ENCODE peak calls at places on chromosome 19, in ten cellular contexts. P, X, K, L, C, S, U, O, R and F are unnamed samples.
A peak's percentile ranks its signal among the peaks of the same experiment; 100 is the strongest.

GRCh38 chr19:19146000-19146608 is 7.8 kb upstream of the TMEM161A start:
- DNase-seq in C (no peak), O (peak; percentile 56), S (peak; percentile 63), X (peak; percentile 25), L (peak; percentile 80), U (peak; percentile 96), P (peak; percentile 88), R (peak; percentile 52), K (peak; percentile 19), F (peak; percentile 34)

GRCh38 chr19:28883241-28883693 is 329.7 kb downstream of the UQCRFS1 start:
- DNase-seq in S (peak; percentile 24), U (no peak), C (no peak), R (peak; percentile 22), K (no peak), L (peak; percentile 72), P (no peak), X (no peak), O (peak; percentile 92), F (peak; percentile 15)

GRCh38 chr19:18204394-18205179 is 745 bp upstream of the RAB3A start:
- DNase-seq in R (peak; percentile 23), S (no peak), O (no peak), U (peak; percentile 69), X (no peak), K (no peak), L (peak; percentile 40), P (no peak), C (no peak), F (no peak)

GRCh38 chr19:33771308-33772101 is 25.2 kb upstream of the KCTD15 start:
- DNase-seq in S (peak; percentile 72), P (peak; percentile 84), O (peak; percentile 57), K (peak; percentile 22), C (no peak), X (no peak), U (peak; percentile 84), R (peak; percentile 47), L (peak; percentile 68), F (peak; percentile 32)

GRCh38 chr19:43362179-43362578 is 8.7 kb downstream of the CD177 start:
- DNase-seq in O (peak; percentile 4), L (no peak), R (peak; percentile 66), S (peak; percentile 28), C (no peak), U (no peak), P (no peak), K (no peak), X (no peak), F (peak; percentile 8)

GRCh38 chr19:49786432-49786831 is 19.6 kb downstream of the AP2A1 start:
- DNase-seq in K (peak; percentile 20), X (no peak), L (no peak), C (no peak), S (peak; percentile 55), U (no peak), O (peak; percentile 61), P (no peak), R (peak; percentile 83), F (peak; percentile 35)

GRCh38 chr19:32339988-32340874 is 5.2 kb upstream of the ZNF507 start:
- DNase-seq in K (no peak), R (peak; percentile 47), O (peak; percentile 43), C (no peak), P (peak; percentile 63), L (peak; percentile 77), S (peak; percentile 57), X (no peak), U (peak; percentile 58), F (peak; percentile 34)

GRCh38 chr19:11675569-11675968 is 63.2 kb downstream of the ZNF823 start:
- DNase-seq in U (no peak), P (no peak), O (no peak), X (no peak), L (no peak), R (no peak), S (no peak), K (no peak), C (no peak), F (no peak)

GRCh38 chr19:28744943-28745342 is 468.0 kb downstream of the UQCRFS1 start:
- DNase-seq in O (no peak), U (no peak), X (no peak), R (no peak), C (no peak), K (no peak), P (no peak), L (no peak), S (no peak), F (no peak)

GRCh38 chr19:12117203-12117970 is 22.8 kb downstream of the ZNF20 start:
- DNase-seq in O (no peak), L (no peak), K (no peak), P (no peak), S (no peak), C (no peak), X (no peak), U (no peak), R (no peak), F (no peak)

GRCh38 chr19:31890230-31890629 is 455.2 kb upstream of the ZNF507 start:
- DNase-seq in U (no peak), L (no peak), K (no peak), O (no peak), R (no peak), C (no peak), X (no peak), P (no peak), S (no peak), F (no peak)

GRCh38 chr19:28426902-28427232 is 786.1 kb downstream of the UQCRFS1 start:
- DNase-seq in P (no peak), L (no peak), U (no peak), O (peak; percentile 60), K (no peak), R (peak; percentile 43), S (peak; percentile 61), X (no peak), C (no peak), F (no peak)

DNA sequence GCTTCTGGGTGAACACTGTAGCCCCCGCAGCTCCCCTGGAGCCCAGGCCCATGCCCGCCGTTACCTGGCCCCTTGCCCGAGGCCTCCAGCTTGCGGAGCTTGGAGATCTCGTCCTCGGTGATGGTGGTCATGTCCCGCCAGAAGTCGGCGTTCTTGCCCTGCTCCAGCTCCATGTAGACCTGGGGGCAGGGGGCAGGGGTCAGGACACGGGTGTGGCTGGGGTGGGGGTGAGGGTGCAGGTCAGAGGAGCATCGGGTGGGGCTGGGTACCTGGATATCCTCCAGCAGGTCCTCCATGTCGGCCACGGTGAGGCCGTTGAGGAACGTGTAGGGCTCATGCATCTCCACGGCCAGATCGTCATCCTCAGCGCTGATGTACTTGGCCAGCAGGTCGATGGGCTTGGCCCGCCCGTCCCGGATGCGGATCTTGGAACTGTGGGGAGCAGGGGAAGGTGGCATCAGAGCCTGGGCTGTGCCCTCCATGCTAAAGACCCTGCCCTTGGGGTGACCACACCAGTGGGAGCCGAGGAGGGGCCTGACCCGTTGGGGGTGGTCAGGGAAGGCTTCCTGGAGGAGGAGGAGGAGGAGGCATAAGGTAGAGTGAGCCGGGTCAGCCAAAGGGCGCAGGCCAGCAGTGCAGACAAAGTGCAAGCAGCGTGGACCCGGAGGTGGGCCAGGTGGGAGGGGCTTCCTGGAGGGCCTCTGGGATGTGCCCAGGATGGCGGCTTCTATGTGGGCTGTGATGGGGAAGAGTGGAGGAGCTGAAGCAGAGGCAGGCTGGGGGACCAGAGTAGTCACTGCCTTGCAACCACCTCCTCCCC is 7.6 kb downstream of the CACTIN start:
- DNase-seq in C (no peak), U (no peak), K (no peak), L (peak; percentile 15), X (no peak), S (no peak), O (no peak), P (no peak), R (no peak), F (no peak)
- TF ChIP-seq CTCF in C (no peak), U (no peak), K (no peak), L (no peak), X (peak; percentile 34), S (no peak), O (no peak), P (no peak), R (no peak), F (peak; percentile 39)

GRCh38 chr19:5303208-5303607 is 37.4 kb downstream of the PTPRS start:
- DNase-seq in O (no peak), L (no peak), X (no peak), R (no peak), C (no peak), S (no peak), P (no peak), K (no peak), U (no peak), F (no peak)
- TF ChIP-seq CTCF in O (no peak), L (no peak), X (no peak), R (no peak), C (no peak), S (no peak), P (no peak), K (no peak), U (no peak), F (no peak)

DNA sequence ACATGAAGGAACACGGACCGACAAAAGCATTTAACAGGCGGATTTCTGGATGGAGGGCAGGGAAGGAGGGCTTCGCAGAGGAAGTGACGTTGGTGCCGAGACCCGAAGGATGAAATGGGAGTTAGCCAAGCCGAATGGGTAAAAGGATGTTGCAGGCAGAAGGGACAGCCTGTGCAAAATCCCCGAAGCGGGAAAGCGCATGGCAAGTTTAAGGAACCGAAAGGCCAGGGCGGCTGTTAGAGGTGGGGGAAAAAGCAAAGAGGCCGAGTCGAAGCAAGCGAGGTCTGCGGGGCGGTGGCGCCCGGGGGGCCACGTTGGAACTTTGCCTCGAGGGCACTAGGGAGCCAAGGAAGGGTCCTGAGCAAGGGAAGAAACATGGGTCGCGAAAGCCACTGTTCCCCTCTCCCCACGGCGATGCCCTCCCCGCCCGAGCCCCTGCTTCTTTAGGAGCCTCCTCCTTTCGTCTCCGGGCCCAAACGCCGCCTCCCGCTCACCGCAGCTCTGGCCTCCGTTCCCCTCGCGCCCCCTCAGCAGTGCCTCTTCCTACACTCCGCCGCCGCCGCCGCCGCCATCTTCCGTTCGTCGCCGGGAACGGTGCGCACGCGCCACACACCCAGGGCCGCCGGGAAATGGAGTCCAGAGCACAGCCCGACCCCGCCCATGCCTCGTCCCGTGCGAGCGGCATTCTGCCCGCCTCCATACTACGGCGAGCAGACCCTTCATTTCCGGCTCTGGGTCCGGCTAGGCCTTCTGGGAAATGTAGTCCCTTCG is at the start of gene SYMPK:
- DNase-seq in S (peak; percentile 98), P (peak; percentile 100), L (peak; percentile 99), X (peak; percentile 95), K (peak; percentile 93), U (peak; percentile 96), O (peak; percentile 98), R (peak; percentile 97), C (peak; percentile 83), F (peak; percentile 99)
- TF ChIP-seq CTCF in S (no peak), P (no peak), L (no peak), X (no peak), K (no peak), U (no peak), O (no peak), R (no peak), C (no peak), F (no peak)

DNA sequence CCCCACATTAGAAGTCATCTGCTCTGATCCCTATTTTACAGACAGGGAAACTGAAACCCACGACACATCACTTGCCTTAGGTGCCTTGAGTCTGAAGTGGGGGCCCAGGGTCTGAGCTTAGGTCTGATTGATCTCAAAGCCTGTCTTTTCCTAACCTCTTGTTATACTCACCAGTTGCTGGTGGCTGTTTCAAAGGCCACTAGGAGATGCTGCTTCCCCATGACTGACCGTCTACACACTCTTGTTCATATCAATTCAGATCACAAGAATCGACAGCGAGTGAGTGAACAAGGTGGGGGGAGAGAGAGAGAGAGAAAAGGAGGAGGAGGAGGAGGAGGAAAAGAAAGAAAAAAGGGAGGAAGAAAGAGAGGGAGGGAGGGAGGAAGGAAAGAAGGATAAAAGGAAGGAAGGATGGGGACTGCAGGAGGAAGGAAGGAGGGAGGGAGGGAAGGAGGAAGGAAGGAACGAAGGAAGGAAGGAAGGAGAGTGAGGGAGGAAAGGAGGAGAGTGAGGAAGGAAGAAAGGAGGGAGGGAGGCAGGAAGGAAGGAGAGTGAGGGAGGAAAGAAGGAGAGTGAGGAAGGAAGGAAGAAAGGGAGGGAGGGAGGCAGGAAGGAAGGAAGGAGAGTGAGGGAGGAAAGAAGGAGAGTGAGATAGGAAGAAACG is 3.3 kb downstream of the OR10H1 start:
- DNase-seq in O (no peak), U (no peak), S (no peak), R (no peak), P (no peak), K (no peak), X (no peak), C (no peak), L (no peak), F (no peak)
- TF ChIP-seq CTCF in O (no peak), U (no peak), S (no peak), R (no peak), P (peak; percentile 19), K (no peak), X (no peak), C (peak; percentile 77), L (no peak), F (no peak)